ENCODE peak calls at places on chromosomes 11 and 22, in five cellular contexts. H is psoas muscle, J is NCI-H774, U is NCI-H1092 treated with DMSO at 0.1 percent for 48 hours, M is GM12865. G is an unnamed sample.

GRCh38 chr22:41917906-41918791 is 3.3 kb upstream of the SHISA8 start:
- DNase-seq in U (peak), J (no peak), H (peak), M (peak), G (no peak)

GRCh38 chr11:46381046-46381835 is at the start of gene MDK:
- DNase-seq in M (no peak), H (peak), U (peak), J (peak), G (no peak)

GRCh38 chr11:134530826-134531225 is 118.8 kb upstream of the B3GAT1 start:
- DNase-seq in U (no peak), J (no peak), M (no peak), H (no peak), G (no peak)

GRCh38 chr11:35619030-35619753 is 932 bp downstream of the FJX1 start:
- DNase-seq in H (peak), U (peak), M (peak), J (peak), G (no peak)

GRCh38 chr22:46619240-46619829 is 851 bp upstream of the GRAMD4 start:
- DNase-seq in M (no peak), H (no peak), J (no peak), U (no peak), G (no peak)

GRCh38 chr22:28004021-28004420 is 85.0 kb upstream of the PITPNB start:
- DNase-seq in J (no peak), M (no peak), H (no peak), U (no peak), G (no peak)

GRCh38 chr11:117606807-117607206 is 190.2 kb downstream of the DSCAML1 start:
- DNase-seq in M (peak), U (no peak), H (no peak), J (no peak), G (no peak)

GRCh38 chr11:2869561-2870427 is 15.8 kb downstream of the CDKN1C start:
- DNase-seq in M (no peak), J (peak), U (no peak), H (no peak), G (no peak)

GRCh38 chr22:22930222-22930497 is 42.5 kb downstream of the IGLL5 start:
- DNase-seq in M (no peak), U (no peak), J (no peak), H (peak), G (no peak)

GRCh38 chr11:71349627-71350026 is 97.2 kb upstream of the SHANK2 start:
- DNase-seq in U (no peak), H (peak), M (no peak), J (no peak), G (no peak)

GRCh38 chr22:47089796-47090460 is 327.5 kb downstream of the TBC1D22A start:
- DNase-seq in U (no peak), H (no peak), M (no peak), J (no peak), G (no peak)

GRCh38 chr11:33379931-33380330 is 122.8 kb downstream of the HIPK3 start:
- DNase-seq in U (no peak), M (peak), H (no peak), J (no peak), G (no peak)

GRCh38 chr11:9066432-9066925 is 24.9 kb downstream of the SCUBE2 start:
- DNase-seq in J (peak), M (no peak), H (no peak), U (no peak), G (no peak)

GRCh38 chr11:3894128-3894731 is 38.8 kb downstream of the STIM1 start:
- DNase-seq in M (peak), U (no peak), H (peak), J (no peak), G (no peak)

GRCh38 chr22:38881464-38881871 is 9.5 kb upstream of the CBX6 start:
- DNase-seq in M (no peak), U (no peak), H (peak), J (no peak), G (no peak)